ENCODE peak calls at places on chromosome 4, in six cellular contexts. H is endothelial cell; Z is CD8-positive, alpha-beta T cell; T is retinal pigment epithelial cell; N is GM12878; U is hepatocyte. M is an unnamed sample.

GRCh38 chr4:185213829-185214228 is 4.4 kb downstream of the SNX25 start:
- DNase-seq in H (no peak), Z (no peak), T (no peak), N (peak), U (no peak), M (no peak)

GRCh38 chr4:153393397-153393796 is 48.9 kb downstream of the MND1 start:
- DNase-seq in H (no peak), Z (no peak), T (peak), N (no peak), U (peak), M (no peak)

GRCh38 chr4:92304073-92304472 is 307 bp downstream of the GRID2 start:
- DNase-seq in H (peak), Z (no peak), T (no peak), N (no peak), U (no peak), M (no peak)

GRCh38 chr4:100566396-100566795 is 48.6 kb upstream of the EMCN start:
- DNase-seq in H (no peak), Z (no peak), T (no peak), N (no peak), U (no peak), M (no peak)

GRCh38 chr4:67593741-67594175 is 35.2 kb downstream of the STAP1 start:
- DNase-seq in H (no peak), Z (no peak), T (peak), N (no peak), U (peak), M (no peak)

GRCh38 chr4:6504900-6505496 is 32.6 kb upstream of the PPP2R2C start:
- DNase-seq in H (no peak), Z (no peak), T (no peak), N (no peak), U (no peak), M (no peak)

GRCh38 chr4:59126159-59126558 is 2016.0 kb upstream of the IGFBP7 start:
- DNase-seq in H (no peak), Z (no peak), T (no peak), N (no peak), U (no peak), M (no peak)

GRCh38 chr4:54231419-54232150 is 2.5 kb downstream of the PDGFRA start:
- DNase-seq in H (peak), Z (no peak), T (no peak), N (no peak), U (peak), M (peak)

GRCh38 chr4:181017038-181017437 is 1226.2 kb upstream of the TENM3 start:
- DNase-seq in H (no peak), Z (no peak), T (no peak), N (no peak), U (no peak), M (no peak)

GRCh38 chr4:168907119-168907698 is 102.8 kb downstream of the CBR4 start:
- DNase-seq in H (no peak), Z (no peak), T (no peak), N (no peak), U (no peak), M (no peak)

GRCh38 chr4:26424143-26424542 is 66.1 kb downstream of the CCKAR start:
- DNase-seq in H (no peak), Z (no peak), T (no peak), N (no peak), U (no peak), M (no peak)

GRCh38 chr4:149549911-149550310 is 265.7 kb downstream of the IQCM start:
- DNase-seq in H (no peak), Z (no peak), T (no peak), N (no peak), U (peak), M (no peak)

GRCh38 chr4:98352940-98353339 is 91.8 kb downstream of the RAP1GDS1 start:
- DNase-seq in H (no peak), Z (no peak), T (no peak), N (no peak), U (no peak), M (no peak)

GRCh38 chr4:87392183-87392582 is 1.2 kb upstream of the HSD17B11 start:
- DNase-seq in H (no peak), Z (no peak), T (no peak), N (no peak), U (no peak), M (no peak)

GRCh38 chr4:145912391-145912790 is 26.2 kb downstream of the ZNF827 start:
- DNase-seq in H (no peak), Z (no peak), T (no peak), N (no peak), U (no peak), M (no peak)

DNA sequence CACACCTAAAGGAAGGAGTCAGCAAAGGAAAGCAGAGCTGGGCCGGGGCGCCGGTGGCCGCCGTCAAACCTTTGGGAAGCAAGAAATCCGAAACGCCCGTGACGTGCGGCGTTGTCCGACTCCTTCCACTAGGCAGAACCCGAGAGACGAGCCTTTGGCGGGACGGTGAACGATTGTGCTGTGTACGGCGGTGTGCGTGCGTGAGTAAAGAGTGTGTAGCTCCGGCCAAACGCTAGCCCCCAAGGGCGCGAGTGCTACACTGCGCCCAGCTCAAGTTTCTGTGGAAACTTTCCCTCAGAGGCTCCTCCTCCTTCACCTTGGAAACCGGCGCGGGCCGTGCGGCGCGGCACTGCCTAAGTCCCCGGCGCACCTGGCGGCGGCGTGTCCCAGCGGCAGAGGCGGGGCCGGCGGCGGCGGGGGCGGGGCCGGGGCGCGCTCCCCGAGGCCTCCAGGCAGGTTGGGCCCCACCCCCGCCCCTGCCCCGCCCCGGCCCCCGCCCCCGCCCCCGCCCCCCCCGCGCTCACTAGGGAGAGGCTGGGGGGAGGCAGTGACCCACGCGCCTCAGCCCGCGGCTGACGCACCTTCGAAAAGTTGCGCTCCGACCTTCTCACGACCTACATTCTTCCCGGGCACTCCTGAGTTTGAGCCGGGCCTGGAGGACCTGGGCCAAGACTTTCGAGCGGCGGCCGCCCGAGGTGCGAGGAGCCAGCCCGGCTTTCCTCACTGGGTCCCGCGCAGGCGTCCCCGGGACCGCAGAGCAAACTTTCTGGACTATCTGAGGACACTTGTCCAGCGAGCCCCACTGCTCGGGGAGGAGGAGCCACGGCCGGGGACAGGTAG is at the start of gene FHIP1A:
- DNase-seq in H (peak), Z (peak), T (peak), N (no peak), U (peak), M (peak)
- TF ChIP-seq CTCF in H (no peak), Z (no peak), T (peak), N (no peak), U (peak), M (peak)

GRCh38 chr4:111605111-111605510 is 540.1 kb upstream of the FAM241A start:
- DNase-seq in H (no peak), Z (no peak), T (no peak), N (no peak), U (no peak), M (no peak)

GRCh38 chr4:111601671-111602070 is 543.6 kb upstream of the FAM241A start:
- DNase-seq in H (no peak), Z (no peak), T (no peak), N (no peak), U (no peak), M (no peak)

GRCh38 chr4:111602848-111603247 is 542.4 kb upstream of the FAM241A start:
- DNase-seq in H (no peak), Z (no peak), T (no peak), N (no peak), U (no peak), M (no peak)
- TF ChIP-seq CTCF in H (no peak), Z (no peak), T (peak), N (no peak), U (no peak), M (no peak)

GRCh38 chr4:140049924-140050681 is 103.9 kb downstream of the MAML3 start:
- DNase-seq in H (peak), Z (no peak), T (no peak), N (no peak), U (no peak), M (no peak)
- TF ChIP-seq CTCF in H (peak), Z (no peak), T (peak), N (peak), U (peak), M (peak)

GRCh38 chr4:39255266-39255665 is 72.9 kb downstream of the WDR19 start:
- DNase-seq in H (no peak), Z (no peak), T (no peak), N (no peak), U (no peak), M (no peak)
- TF ChIP-seq CTCF in H (no peak), Z (no peak), T (peak), N (no peak), U (peak), M (no peak)

GRCh38 chr4:91113130-91113706 is 986.0 kb downstream of the CCSER1 start:
- DNase-seq in H (no peak), Z (no peak), T (no peak), N (peak), U (peak), M (no peak)
- TF ChIP-seq CTCF in H (peak), Z (no peak), T (peak), N (peak), U (peak), M (peak)

DNA sequence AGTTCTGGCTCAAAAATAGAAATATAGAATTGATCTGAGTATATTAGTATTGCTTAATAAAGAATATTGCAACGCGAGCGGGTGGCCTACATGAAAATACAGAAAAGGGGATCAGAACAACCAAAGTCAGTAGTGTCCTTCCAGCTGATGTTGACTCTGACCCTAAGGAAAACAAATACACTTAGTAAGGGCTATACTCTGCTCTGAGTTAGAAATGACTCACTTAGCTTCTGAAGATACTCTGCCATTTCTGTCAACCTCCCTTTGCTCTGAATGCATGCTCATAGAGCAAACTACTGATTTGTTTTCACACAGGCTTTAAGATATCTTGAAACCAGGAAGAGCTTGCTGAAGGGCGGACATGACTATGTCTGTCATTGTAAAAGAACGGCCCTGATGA is 22.6 kb upstream of the NMU start:
- DNase-seq in H (no peak), Z (no peak), T (no peak), N (no peak), U (no peak), M (no peak)
- TF ChIP-seq CTCF in H (no peak), Z (no peak), T (no peak), N (no peak), U (no peak), M (no peak)

GRCh38 chr4:84413954-84414353 is 85.1 kb downstream of the NKX6-1 start:
- DNase-seq in H (no peak), Z (no peak), T (no peak), N (no peak), U (no peak), M (no peak)
- TF ChIP-seq CTCF in H (no peak), Z (no peak), T (no peak), N (no peak), U (no peak), M (no peak)

M was measured in progenitor cell of endocrine pancreas.